ENCODE peak calls at places on chromosomes 1 and 21, in five cellular contexts. Z is GF-D8, G is HTR-8/SVneo, S is EL, O is mucosa of gallbladder. E is an unnamed sample.

GRCh38 chr1:6143392-6143791 is 36.7 kb downstream of the CHD5 start:
- DNase-seq in Z (no peak), G (no peak), S (no peak), O (no peak), E (no peak)

GRCh38 chr21:26490771-26491170 is 82.3 kb downstream of the CYYR1 start:
- DNase-seq in Z (no peak), G (peak; percentile 44), S (peak; percentile 37), O (no peak), E (no peak)

GRCh38 chr1:95309031-95309459 is 75.0 kb downstream of the RWDD3 start:
- DNase-seq in Z (no peak), G (peak; percentile 7), S (peak; percentile 18), O (no peak), E (no peak)

GRCh38 chr1:206685256-206685748 is 597 bp downstream of the MAPKAPK2 start:
- DNase-seq in Z (no peak), G (peak; percentile 54), S (peak; percentile 43), O (no peak), E (peak; percentile 27)

GRCh38 chr1:231774719-231775322 is 148.2 kb downstream of the DISC1 start:
- DNase-seq in Z (peak; percentile 77), G (no peak), S (no peak), O (no peak), E (peak; percentile 69)

GRCh38 chr1:76690784-76691183 is 176.5 kb upstream of the ST6GALNAC5 start:
- DNase-seq in Z (no peak), G (no peak), S (peak; percentile 18), O (no peak), E (no peak)

GRCh38 chr21:33894736-33895288 is 20.8 kb downstream of the ATP5PO start:
- DNase-seq in Z (peak; percentile 73), G (peak; percentile 94), S (peak; percentile 90), O (peak; percentile 69), E (peak; percentile 57)

GRCh38 chr1:63112155-63112914 is 210.0 kb upstream of the FOXD3 start:
- DNase-seq in Z (no peak), G (no peak), S (peak; percentile 55), O (no peak), E (no peak)

GRCh38 chr1:71276466-71276865 is 195.6 kb upstream of the ZRANB2 start:
- DNase-seq in Z (no peak), G (no peak), S (no peak), O (no peak), E (no peak)

GRCh38 chr21:46063734-46064680 is 33.9 kb upstream of the COL6A2 start:
- DNase-seq in Z (no peak), G (no peak), S (no peak), O (peak; percentile 9), E (no peak)

GRCh38 chr1:9700340-9700739 is 48.8 kb downstream of the PIK3CD start:
- DNase-seq in Z (no peak), G (peak; percentile 61), S (peak; percentile 91), O (no peak), E (no peak)

GRCh38 chr21:33993286-33994231 is 78.0 kb upstream of the ATP5PO start:
- DNase-seq in Z (peak; percentile 85), G (no peak), S (no peak), O (peak; percentile 13), E (peak; percentile 26)

GRCh38 chr1:100184536-100184935 is 6.5 kb upstream of the LRRC39 start:
- DNase-seq in Z (peak; percentile 88), G (no peak), S (no peak), O (no peak), E (no peak)

GRCh38 chr21:32978346-32979270 is 47.1 kb upstream of the OLIG2 start:
- DNase-seq in Z (no peak), G (no peak), S (no peak), O (no peak), E (no peak)

GRCh38 chr1:43140583-43140982 is 31.5 kb downstream of the EBNA1BP2 start:
- DNase-seq in Z (no peak), G (no peak), S (no peak), O (no peak), E (no peak)

GRCh38 chr1:20380616-20381035 is 90.0 kb downstream of the VWA5B1 start:
- DNase-seq in Z (no peak), G (no peak), S (peak; percentile 80), O (no peak), E (no peak)

GRCh38 chr1:169546087-169546995 is 39.9 kb downstream of the F5 start:
- DNase-seq in Z (peak; percentile 26), G (peak; percentile 11), S (peak; percentile 66), O (peak; percentile 72), E (peak; percentile 28)

GRCh38 chr1:116569776-116570357 is 959 bp downstream of the CD58 start:
- DNase-seq in Z (no peak), G (no peak), S (no peak), O (peak; percentile 65), E (no peak)

GRCh38 chr1:41673355-41673754 is 188.9 kb upstream of the EDN2 start:
- DNase-seq in Z (no peak), G (no peak), S (no peak), O (no peak), E (no peak)

GRCh38 chr21:41258617-41259016 is 58.0 kb upstream of the FAM3B start:
- DNase-seq in Z (no peak), G (no peak), S (no peak), O (no peak), E (no peak)

GRCh38 chr1:172298146-172298545 is 122.3 kb upstream of the C1orf105 start:
- DNase-seq in Z (no peak), G (no peak), S (no peak), O (no peak), E (no peak)

GRCh38 chr1:25624155-25624554 is 7.6 kb downstream of the MAN1C1 start:
- DNase-seq in Z (peak; percentile 65), G (no peak), S (no peak), O (no peak), E (peak; percentile 50)

GRCh38 chr1:32754282-32755097 is 51.9 kb upstream of the SYNC start:
- DNase-seq in Z (no peak), G (peak; percentile 29), S (no peak), O (no peak), E (no peak)

GRCh38 chr1:239308701-239309333 is 77.6 kb upstream of the CHRM3 start:
- DNase-seq in Z (no peak), G (no peak), S (peak; percentile 36), O (peak; percentile 15), E (peak; percentile 34)